ENCODE peak calls at places on chromosomes 7 and 10, in ten cellular contexts. One of them, this sample, is unnamed. For H3K4me1, the result is how much of the 10 kb centered on the place peaks cover.

GRCh38 chr7:38102486-38102885 is 75.6 kb upstream of the STARD3NL start:
- DNase-seq in colonic mucosa: no peak
- DNase-seq in upper lobe of right lung: no peak
- DNase-seq in psoas muscle: no peak
- DNase-seq in suprapubic skin: no peak
- DNase-seq in PC-3: no peak
- DNase-seq in IMR-90: peak
- DNase-seq in endodermal cell: no peak
- DNase-seq in ascending aorta: no peak
- DNase-seq in body of pancreas: no peak
- DNase-seq in this sample: no peak

GRCh38 chr7:77910124-77910523 is 111.6 kb downstream of the PHTF2 start:
- DNase-seq in IMR-90: no peak
- DNase-seq in ascending aorta: no peak
- DNase-seq in suprapubic skin: no peak
- DNase-seq in endodermal cell: no peak
- DNase-seq in upper lobe of right lung: no peak
- DNase-seq in body of pancreas: no peak
- DNase-seq in colonic mucosa: no peak
- DNase-seq in PC-3: no peak
- DNase-seq in psoas muscle: no peak
- DNase-seq in this sample: no peak

GRCh38 chr10:15824498-15824897 is 35.8 kb downstream of the MINDY3 start:
- DNase-seq in colonic mucosa: no peak
- DNase-seq in ascending aorta: no peak
- DNase-seq in endodermal cell: no peak
- DNase-seq in suprapubic skin: no peak
- DNase-seq in body of pancreas: no peak
- DNase-seq in psoas muscle: no peak
- DNase-seq in PC-3: peak
- DNase-seq in IMR-90: peak
- DNase-seq in upper lobe of right lung: no peak
- DNase-seq in this sample: peak

GRCh38 chr10:24716295-24716694 is 7.4 kb downstream of the ARHGAP21 start:
- DNase-seq in endodermal cell: no peak
- DNase-seq in colonic mucosa: peak
- DNase-seq in upper lobe of right lung: no peak
- DNase-seq in body of pancreas: peak
- DNase-seq in psoas muscle: no peak
- DNase-seq in IMR-90: no peak
- DNase-seq in suprapubic skin: no peak
- DNase-seq in ascending aorta: no peak
- DNase-seq in PC-3: no peak
- DNase-seq in this sample: no peak

GRCh38 chr7:157854066-157854891 is 517.5 kb downstream of the DNAJB6 start:
- DNase-seq in upper lobe of right lung: peak
- DNase-seq in PC-3: no peak
- DNase-seq in body of pancreas: no peak
- DNase-seq in colonic mucosa: peak
- DNase-seq in ascending aorta: peak
- DNase-seq in endodermal cell: no peak
- DNase-seq in psoas muscle: peak
- DNase-seq in IMR-90: no peak
- DNase-seq in suprapubic skin: peak
- DNase-seq in this sample: no peak

GRCh38 chr7:152959610-152960009 is 200.1 kb downstream of the ACTR3B start:
- DNase-seq in upper lobe of right lung: no peak
- DNase-seq in endodermal cell: peak
- DNase-seq in IMR-90: no peak
- DNase-seq in colonic mucosa: no peak
- DNase-seq in PC-3: no peak
- DNase-seq in suprapubic skin: no peak
- DNase-seq in ascending aorta: no peak
- DNase-seq in body of pancreas: no peak
- DNase-seq in psoas muscle: no peak
- DNase-seq in this sample: no peak

GRCh38 chr7:120989571-120990220 is 1.2 kb downstream of the CPED1 start:
- DNase-seq in PC-3: no peak
- DNase-seq in ascending aorta: peak
- DNase-seq in suprapubic skin: peak
- DNase-seq in IMR-90: peak
- DNase-seq in endodermal cell: peak
- DNase-seq in psoas muscle: peak
- DNase-seq in colonic mucosa: no peak
- DNase-seq in upper lobe of right lung: no peak
- DNase-seq in body of pancreas: no peak
- DNase-seq in this sample: no peak

GRCh38 chr7:87231715-87232114 is 12.2 kb upstream of the TMEM243 start:
- DNase-seq in colonic mucosa: no peak
- DNase-seq in upper lobe of right lung: no peak
- DNase-seq in PC-3: no peak
- DNase-seq in ascending aorta: no peak
- DNase-seq in suprapubic skin: no peak
- DNase-seq in IMR-90: no peak
- DNase-seq in body of pancreas: no peak
- DNase-seq in endodermal cell: no peak
- DNase-seq in psoas muscle: no peak
- DNase-seq in this sample: no peak

GRCh38 chr7:15305002-15305600 is 256.7 kb downstream of the AGMO start:
- DNase-seq in endodermal cell: peak
- DNase-seq in ascending aorta: no peak
- DNase-seq in upper lobe of right lung: no peak
- DNase-seq in PC-3: peak
- DNase-seq in IMR-90: peak
- DNase-seq in body of pancreas: peak
- DNase-seq in psoas muscle: no peak
- DNase-seq in suprapubic skin: no peak
- DNase-seq in colonic mucosa: peak
- DNase-seq in this sample: peak

GRCh38 chr7:47416454-47417121 is 165.3 kb downstream of the TNS3 start:
- DNase-seq in psoas muscle: no peak
- DNase-seq in suprapubic skin: no peak
- DNase-seq in body of pancreas: peak
- DNase-seq in endodermal cell: peak
- DNase-seq in ascending aorta: peak
- DNase-seq in colonic mucosa: no peak
- DNase-seq in PC-3: peak
- DNase-seq in IMR-90: no peak
- DNase-seq in upper lobe of right lung: no peak
- DNase-seq in this sample: no peak
- TF ChIP-seq CTCF in psoas muscle: no peak
- TF ChIP-seq CTCF in suprapubic skin: no peak
- TF ChIP-seq CTCF in body of pancreas: no peak
- TF ChIP-seq CTCF in endodermal cell: peak
- TF ChIP-seq CTCF in ascending aorta: peak
- TF ChIP-seq CTCF in colonic mucosa: no peak
- TF ChIP-seq CTCF in PC-3: no peak
- TF ChIP-seq CTCF in IMR-90: peak
- TF ChIP-seq CTCF in upper lobe of right lung: no peak
- TF ChIP-seq CTCF in this sample: no peak

GRCh38 chr10:102648269-102648888 is 4.1 kb downstream of the TRIM8 start:
- DNase-seq in IMR-90: no peak
- DNase-seq in PC-3: no peak
- DNase-seq in endodermal cell: no peak
- DNase-seq in colonic mucosa: no peak
- DNase-seq in psoas muscle: peak
- DNase-seq in body of pancreas: no peak
- DNase-seq in suprapubic skin: no peak
- DNase-seq in ascending aorta: no peak
- DNase-seq in upper lobe of right lung: no peak
- DNase-seq in this sample: no peak
- H3K27ac ChIP-seq in IMR-90: peak
- H3K27ac ChIP-seq in PC-3: no peak
- H3K27ac ChIP-seq in endodermal cell: peak
- H3K27ac ChIP-seq in colonic mucosa: peak
- H3K27ac ChIP-seq in psoas muscle: peak
- H3K27ac ChIP-seq in body of pancreas: peak
- H3K27ac ChIP-seq in suprapubic skin: peak
- H3K27ac ChIP-seq in ascending aorta: peak
- H3K27ac ChIP-seq in upper lobe of right lung: peak
- H3K27ac ChIP-seq in this sample: no peak

DNA sequence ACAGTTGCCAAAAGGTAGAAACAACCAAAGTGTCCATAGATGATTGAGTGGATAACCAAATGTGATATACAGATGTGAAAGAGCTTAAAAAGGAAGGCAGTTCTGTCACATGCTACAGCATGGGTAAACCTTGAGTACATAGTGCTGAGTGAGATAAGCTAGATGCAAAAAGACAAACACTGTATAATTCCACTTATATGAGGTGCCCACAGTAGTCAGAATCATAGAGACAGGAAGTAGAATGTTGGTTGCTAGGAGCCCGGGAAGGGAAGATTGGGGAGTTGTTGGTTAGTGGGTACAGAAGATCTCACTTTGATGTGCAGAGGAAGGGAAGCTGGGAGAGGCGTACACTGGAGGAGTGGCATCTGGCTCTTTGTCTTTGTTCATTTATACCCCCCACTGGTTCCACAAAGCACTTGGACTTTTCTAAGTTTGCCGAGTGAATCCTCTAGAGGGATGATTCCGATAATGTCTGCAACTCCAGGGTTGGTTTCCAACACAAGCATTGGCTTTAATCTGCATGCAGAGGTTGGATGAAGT is 39.4 kb downstream of the TSPAN14 start:
- DNase-seq in upper lobe of right lung: peak
- DNase-seq in IMR-90: no peak
- DNase-seq in colonic mucosa: no peak
- DNase-seq in PC-3: no peak
- DNase-seq in suprapubic skin: no peak
- DNase-seq in psoas muscle: no peak
- DNase-seq in ascending aorta: peak
- DNase-seq in body of pancreas: no peak
- DNase-seq in endodermal cell: no peak
- DNase-seq in this sample: no peak
- H3K4me1 ChIP-seq in upper lobe of right lung: half or more
- H3K4me1 ChIP-seq in IMR-90: under half
- H3K4me1 ChIP-seq in colonic mucosa: under half
- H3K4me1 ChIP-seq in PC-3: under half
- H3K4me1 ChIP-seq in suprapubic skin: half or more
- H3K4me1 ChIP-seq in psoas muscle: under half
- H3K4me1 ChIP-seq in ascending aorta: under half
- H3K4me1 ChIP-seq in body of pancreas: half or more
- H3K4me1 ChIP-seq in endodermal cell: under half
- H3K4me1 ChIP-seq in this sample: under half

GRCh38 chr7:2242541-2243482 is 786 bp downstream of the NUDT1 start:
- DNase-seq in PC-3: peak
- DNase-seq in endodermal cell: peak
- DNase-seq in ascending aorta: no peak
- DNase-seq in psoas muscle: no peak
- DNase-seq in suprapubic skin: no peak
- DNase-seq in colonic mucosa: peak
- DNase-seq in upper lobe of right lung: no peak
- DNase-seq in body of pancreas: no peak
- DNase-seq in IMR-90: peak
- DNase-seq in this sample: peak
- TF ChIP-seq CTCF in PC-3: no peak
- TF ChIP-seq CTCF in endodermal cell: peak
- TF ChIP-seq CTCF in ascending aorta: no peak
- TF ChIP-seq CTCF in psoas muscle: no peak
- TF ChIP-seq CTCF in suprapubic skin: no peak
- TF ChIP-seq CTCF in colonic mucosa: no peak
- TF ChIP-seq CTCF in upper lobe of right lung: no peak
- TF ChIP-seq CTCF in body of pancreas: peak
- TF ChIP-seq CTCF in IMR-90: no peak
- TF ChIP-seq CTCF in this sample: peak

GRCh38 chr10:72110677-72111401 is 22.5 kb upstream of the SPOCK2 start:
- DNase-seq in IMR-90: no peak
- DNase-seq in ascending aorta: no peak
- DNase-seq in PC-3: no peak
- DNase-seq in upper lobe of right lung: no peak
- DNase-seq in psoas muscle: no peak
- DNase-seq in endodermal cell: no peak
- DNase-seq in colonic mucosa: no peak
- DNase-seq in suprapubic skin: no peak
- DNase-seq in body of pancreas: no peak
- DNase-seq in this sample: no peak

GRCh38 chr10:72107325-72108003 is 19.1 kb upstream of the SPOCK2 start:
- DNase-seq in suprapubic skin: no peak
- DNase-seq in IMR-90: no peak
- DNase-seq in upper lobe of right lung: no peak
- DNase-seq in PC-3: peak
- DNase-seq in psoas muscle: no peak
- DNase-seq in endodermal cell: no peak
- DNase-seq in ascending aorta: no peak
- DNase-seq in colonic mucosa: no peak
- DNase-seq in body of pancreas: no peak
- DNase-seq in this sample: peak

GRCh38 chr10:72106896-72107295 is 18.5 kb upstream of the SPOCK2 start:
- DNase-seq in upper lobe of right lung: no peak
- DNase-seq in psoas muscle: no peak
- DNase-seq in PC-3: no peak
- DNase-seq in ascending aorta: no peak
- DNase-seq in body of pancreas: no peak
- DNase-seq in IMR-90: no peak
- DNase-seq in colonic mucosa: no peak
- DNase-seq in suprapubic skin: no peak
- DNase-seq in endodermal cell: no peak
- DNase-seq in this sample: peak

GRCh38 chr10:72109619-72110215 is 21.4 kb upstream of the SPOCK2 start:
- DNase-seq in psoas muscle: no peak
- DNase-seq in ascending aorta: no peak
- DNase-seq in body of pancreas: no peak
- DNase-seq in endodermal cell: no peak
- DNase-seq in suprapubic skin: no peak
- DNase-seq in PC-3: no peak
- DNase-seq in upper lobe of right lung: no peak
- DNase-seq in colonic mucosa: no peak
- DNase-seq in IMR-90: no peak
- DNase-seq in this sample: no peak

DNA sequence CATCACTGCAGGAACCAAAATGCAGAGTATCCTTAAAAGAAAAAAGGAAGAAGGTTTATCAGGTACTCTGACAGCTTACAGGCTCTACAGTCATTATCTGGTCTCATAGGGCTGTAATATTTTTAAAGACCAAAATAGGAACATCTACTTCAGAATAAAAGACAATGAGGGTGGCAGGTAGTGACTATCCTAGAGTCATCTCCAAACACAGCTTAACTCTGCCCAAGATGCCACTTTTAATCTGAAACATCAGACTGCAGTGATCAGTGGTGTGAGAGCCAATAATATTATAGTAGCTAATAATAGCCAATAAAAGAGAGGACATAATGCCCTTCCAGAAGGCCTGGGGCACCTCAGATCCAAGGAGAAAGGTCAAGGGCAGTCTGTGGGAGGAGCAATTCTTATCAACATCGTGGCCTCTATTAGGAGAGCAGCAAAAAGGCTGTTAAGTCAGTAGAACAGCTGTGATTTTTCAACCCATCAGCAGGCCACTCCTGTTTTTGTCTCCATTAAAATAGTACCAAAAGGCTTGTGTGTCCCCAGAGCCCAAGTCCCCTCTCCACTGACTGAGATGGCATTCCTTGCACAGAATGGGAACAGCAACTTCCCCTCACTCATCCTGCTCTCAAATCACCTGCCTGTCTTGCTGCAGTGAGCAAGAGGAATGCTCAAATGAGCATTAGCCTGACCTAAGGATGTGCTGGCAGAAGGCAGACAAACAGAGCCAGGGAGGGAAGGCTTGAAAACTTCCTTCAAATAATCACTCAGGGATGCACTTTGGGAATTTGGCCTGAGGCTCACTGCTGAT is 20.7 kb upstream of the SPOCK2 start:
- DNase-seq in psoas muscle: no peak
- DNase-seq in upper lobe of right lung: no peak
- DNase-seq in endodermal cell: no peak
- DNase-seq in body of pancreas: no peak
- DNase-seq in PC-3: peak
- DNase-seq in ascending aorta: no peak
- DNase-seq in colonic mucosa: no peak
- DNase-seq in IMR-90: peak
- DNase-seq in suprapubic skin: no peak
- DNase-seq in this sample: no peak
- H3K27ac ChIP-seq in psoas muscle: no peak
- H3K27ac ChIP-seq in upper lobe of right lung: peak
- H3K27ac ChIP-seq in endodermal cell: no peak
- H3K27ac ChIP-seq in body of pancreas: no peak
- H3K27ac ChIP-seq in PC-3: peak
- H3K27ac ChIP-seq in ascending aorta: no peak
- H3K27ac ChIP-seq in colonic mucosa: no peak
- H3K27ac ChIP-seq in IMR-90: no peak
- H3K27ac ChIP-seq in suprapubic skin: no peak
- H3K27ac ChIP-seq in this sample: no peak

This sample was measured in foreskin keratinocyte.